ENCODE peak calls at places on chromosomes 4 and X, in nine cellular contexts. One of them, this sample, is unnamed.

GRCh38 chr4:26787461-26788340 is 72.9 kb upstream of the STIM2 start:
- DNase-seq in IMR-90: peak; percentile 76
- DNase-seq in GM23338: peak; percentile 72
- DNase-seq in OCI-LY7: peak; percentile 88
- DNase-seq in pancreas: peak; percentile 76
- DNase-seq in fibroblast of pulmonary artery: peak; percentile 59
- DNase-seq in sigmoid colon: no peak
- DNase-seq in AG10803: peak; percentile 30
- DNase-seq in hepatocyte: peak; percentile 64
- DNase-seq in this sample: peak; percentile 92

GRCh38 chrX:149145845-149146285 is 359.2 kb downstream of the IDS start:
- DNase-seq in fibroblast of pulmonary artery: no peak
- DNase-seq in GM23338: no peak
- DNase-seq in OCI-LY7: no peak
- DNase-seq in pancreas: no peak
- DNase-seq in sigmoid colon: no peak
- DNase-seq in IMR-90: no peak
- DNase-seq in AG10803: no peak
- DNase-seq in hepatocyte: no peak
- DNase-seq in this sample: no peak

GRCh38 chrX:155876704-155877103 is 4.4 kb upstream of the VAMP7 start:
- DNase-seq in IMR-90: no peak
- DNase-seq in GM23338: no peak
- DNase-seq in AG10803: no peak
- DNase-seq in OCI-LY7: peak; percentile 6
- DNase-seq in fibroblast of pulmonary artery: no peak
- DNase-seq in hepatocyte: no peak
- DNase-seq in sigmoid colon: no peak
- DNase-seq in pancreas: no peak
- DNase-seq in this sample: no peak

GRCh38 chr4:40180356-40180755 is 16.5 kb upstream of the RHOH start:
- DNase-seq in sigmoid colon: no peak
- DNase-seq in hepatocyte: no peak
- DNase-seq in fibroblast of pulmonary artery: peak; percentile 91
- DNase-seq in IMR-90: peak; percentile 88
- DNase-seq in OCI-LY7: no peak
- DNase-seq in AG10803: peak; percentile 93
- DNase-seq in pancreas: no peak
- DNase-seq in GM23338: no peak
- DNase-seq in this sample: peak; percentile 92

GRCh38 chrX:19750028-19750786 is 137.2 kb downstream of the SH3KBP1 start:
- DNase-seq in pancreas: no peak
- DNase-seq in hepatocyte: no peak
- DNase-seq in AG10803: no peak
- DNase-seq in GM23338: no peak
- DNase-seq in fibroblast of pulmonary artery: no peak
- DNase-seq in OCI-LY7: no peak
- DNase-seq in sigmoid colon: no peak
- DNase-seq in IMR-90: no peak
- DNase-seq in this sample: no peak

GRCh38 chrX:151227637-151228036 is 51.3 kb downstream of the GPR50 start:
- DNase-seq in pancreas: peak; percentile 54
- DNase-seq in GM23338: peak; percentile 44
- DNase-seq in AG10803: no peak
- DNase-seq in hepatocyte: peak; percentile 4
- DNase-seq in OCI-LY7: no peak
- DNase-seq in fibroblast of pulmonary artery: no peak
- DNase-seq in sigmoid colon: no peak
- DNase-seq in IMR-90: no peak
- DNase-seq in this sample: no peak

GRCh38 chrX:34493086-34493485 is 164.0 kb downstream of the TMEM47 start:
- DNase-seq in sigmoid colon: no peak
- DNase-seq in fibroblast of pulmonary artery: no peak
- DNase-seq in IMR-90: no peak
- DNase-seq in pancreas: no peak
- DNase-seq in AG10803: no peak
- DNase-seq in GM23338: no peak
- DNase-seq in hepatocyte: no peak
- DNase-seq in OCI-LY7: no peak
- DNase-seq in this sample: no peak

GRCh38 chrX:36868592-36868991 is 139.6 kb upstream of the FAM47C start:
- DNase-seq in pancreas: no peak
- DNase-seq in GM23338: no peak
- DNase-seq in fibroblast of pulmonary artery: no peak
- DNase-seq in sigmoid colon: no peak
- DNase-seq in OCI-LY7: no peak
- DNase-seq in IMR-90: no peak
- DNase-seq in AG10803: no peak
- DNase-seq in hepatocyte: no peak
- DNase-seq in this sample: no peak

GRCh38 chr4:114364857-114365256 is 233.8 kb upstream of the UGT8 start:
- DNase-seq in OCI-LY7: no peak
- DNase-seq in sigmoid colon: no peak
- DNase-seq in fibroblast of pulmonary artery: peak; percentile 79
- DNase-seq in AG10803: peak; percentile 92
- DNase-seq in hepatocyte: no peak
- DNase-seq in pancreas: no peak
- DNase-seq in IMR-90: peak; percentile 92
- DNase-seq in GM23338: peak; percentile 47
- DNase-seq in this sample: peak; percentile 29

GRCh38 chr4:111556141-111556781 is 589.0 kb upstream of the FAM241A start:
- DNase-seq in AG10803: peak; percentile 35
- DNase-seq in pancreas: no peak
- DNase-seq in sigmoid colon: no peak
- DNase-seq in GM23338: no peak
- DNase-seq in IMR-90: peak; percentile 65
- DNase-seq in OCI-LY7: no peak
- DNase-seq in fibroblast of pulmonary artery: no peak
- DNase-seq in hepatocyte: no peak
- DNase-seq in this sample: peak; percentile 23

DNA sequence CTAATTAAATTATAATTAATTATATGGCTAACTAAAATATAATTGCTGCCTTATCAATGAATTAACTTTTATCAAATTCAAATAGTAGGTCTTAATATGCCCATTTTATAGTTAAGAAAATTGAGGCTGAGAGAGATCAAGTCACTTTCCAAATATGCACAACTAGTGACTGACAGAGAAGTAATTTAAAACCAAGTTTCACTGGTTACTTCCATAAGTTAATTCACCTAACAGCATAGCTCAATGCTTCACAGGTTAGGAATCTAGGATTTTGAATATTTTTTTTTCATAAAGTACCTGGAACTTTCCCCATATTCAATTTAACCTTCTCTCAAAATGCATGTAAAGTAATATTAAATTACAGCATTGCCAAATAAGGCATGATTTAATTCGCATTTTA is 134.4 kb upstream of the VEGFC start:
- DNase-seq in sigmoid colon: no peak
- DNase-seq in hepatocyte: no peak
- DNase-seq in AG10803: no peak
- DNase-seq in fibroblast of pulmonary artery: no peak
- DNase-seq in OCI-LY7: no peak
- DNase-seq in pancreas: no peak
- DNase-seq in IMR-90: no peak
- DNase-seq in GM23338: no peak
- DNase-seq in this sample: no peak
- TF ChIP-seq CTCF in sigmoid colon: no peak
- TF ChIP-seq CTCF in hepatocyte: no peak
- TF ChIP-seq CTCF in AG10803: no peak
- TF ChIP-seq CTCF in fibroblast of pulmonary artery: no peak
- TF ChIP-seq CTCF in OCI-LY7: no peak
- TF ChIP-seq CTCF in pancreas: no peak
- TF ChIP-seq CTCF in IMR-90: no peak
- TF ChIP-seq CTCF in GM23338: no peak
- TF ChIP-seq CTCF in this sample: no peak

GRCh38 chr4:143381171-143382118 is 44.8 kb downstream of the GAB1 start:
- DNase-seq in hepatocyte: peak; percentile 58
- DNase-seq in pancreas: peak; percentile 65
- DNase-seq in sigmoid colon: peak; percentile 96
- DNase-seq in GM23338: peak; percentile 31
- DNase-seq in OCI-LY7: peak; percentile 80
- DNase-seq in AG10803: peak; percentile 80
- DNase-seq in IMR-90: peak; percentile 93
- DNase-seq in fibroblast of pulmonary artery: peak; percentile 90
- DNase-seq in this sample: peak; percentile 80
- H3K4me3 ChIP-seq in hepatocyte: no peak overlapping the region
- H3K4me3 ChIP-seq in pancreas: no peak overlapping the region
- H3K4me3 ChIP-seq in sigmoid colon: no peak overlapping the region
- H3K4me3 ChIP-seq in GM23338: no peak overlapping the region
- H3K4me3 ChIP-seq in OCI-LY7: peak overlapping the region; percentile 18
- H3K4me3 ChIP-seq in AG10803: no peak overlapping the region
- H3K4me3 ChIP-seq in IMR-90: no peak overlapping the region
- H3K4me3 ChIP-seq in fibroblast of pulmonary artery: no peak overlapping the region
- H3K4me3 ChIP-seq in this sample: no peak overlapping the region

GRCh38 chr4:71713611-71714203 is 70.2 kb downstream of the GC start:
- DNase-seq in AG10803: peak; percentile 72
- DNase-seq in IMR-90: peak; percentile 77
- DNase-seq in OCI-LY7: peak; percentile 39
- DNase-seq in GM23338: peak; percentile 51
- DNase-seq in hepatocyte: peak; percentile 77
- DNase-seq in pancreas: no peak
- DNase-seq in fibroblast of pulmonary artery: peak; percentile 82
- DNase-seq in sigmoid colon: no peak
- DNase-seq in this sample: peak; percentile 61
- TF ChIP-seq CTCF in AG10803: peak; percentile 74
- TF ChIP-seq CTCF in IMR-90: peak; percentile 77
- TF ChIP-seq CTCF in OCI-LY7: peak; percentile 81
- TF ChIP-seq CTCF in GM23338: peak; percentile 66
- TF ChIP-seq CTCF in hepatocyte: peak; percentile 83
- TF ChIP-seq CTCF in pancreas: peak; percentile 17
- TF ChIP-seq CTCF in fibroblast of pulmonary artery: peak; percentile 53
- TF ChIP-seq CTCF in sigmoid colon: peak; percentile 57
- TF ChIP-seq CTCF in this sample: peak; percentile 54

GRCh38 chr4:6940744-6941137 is 31.1 kb downstream of the TBC1D14 start:
- DNase-seq in hepatocyte: no peak
- DNase-seq in pancreas: no peak
- DNase-seq in OCI-LY7: no peak
- DNase-seq in AG10803: no peak
- DNase-seq in IMR-90: no peak
- DNase-seq in GM23338: no peak
- DNase-seq in sigmoid colon: no peak
- DNase-seq in fibroblast of pulmonary artery: no peak
- DNase-seq in this sample: no peak

GRCh38 chr4:6943870-6944195 is 34.2 kb downstream of the TBC1D14 start:
- DNase-seq in IMR-90: no peak
- DNase-seq in GM23338: no peak
- DNase-seq in sigmoid colon: no peak
- DNase-seq in AG10803: no peak
- DNase-seq in hepatocyte: no peak
- DNase-seq in pancreas: no peak
- DNase-seq in OCI-LY7: no peak
- DNase-seq in fibroblast of pulmonary artery: no peak
- DNase-seq in this sample: no peak

GRCh38 chr4:6943012-6943869 is 33.6 kb downstream of the TBC1D14 start:
- DNase-seq in OCI-LY7: no peak
- DNase-seq in GM23338: peak; percentile 60
- DNase-seq in pancreas: no peak
- DNase-seq in sigmoid colon: no peak
- DNase-seq in IMR-90: no peak
- DNase-seq in fibroblast of pulmonary artery: no peak
- DNase-seq in hepatocyte: no peak
- DNase-seq in AG10803: no peak
- DNase-seq in this sample: peak; percentile 23

GRCh38 chr4:6941796-6942195 is 32.2 kb downstream of the TBC1D14 start:
- DNase-seq in GM23338: no peak
- DNase-seq in sigmoid colon: no peak
- DNase-seq in AG10803: no peak
- DNase-seq in pancreas: no peak
- DNase-seq in IMR-90: no peak
- DNase-seq in fibroblast of pulmonary artery: no peak
- DNase-seq in OCI-LY7: peak; percentile 51
- DNase-seq in hepatocyte: no peak
- DNase-seq in this sample: peak; percentile 75

GRCh38 chr4:6942238-6942800 is 32.7 kb downstream of the TBC1D14 start:
- DNase-seq in IMR-90: peak; percentile 98
- DNase-seq in GM23338: no peak
- DNase-seq in pancreas: no peak
- DNase-seq in AG10803: peak; percentile 97
- DNase-seq in OCI-LY7: peak; percentile 54
- DNase-seq in hepatocyte: peak; percentile 87
- DNase-seq in fibroblast of pulmonary artery: peak; percentile 97
- DNase-seq in sigmoid colon: no peak
- DNase-seq in this sample: peak; percentile 92
- H3K4me3 ChIP-seq in IMR-90: peak overlapping the region; percentile 17
- H3K4me3 ChIP-seq in GM23338: peak overlapping the region; percentile 12
- H3K4me3 ChIP-seq in pancreas: no peak overlapping the region
- H3K4me3 ChIP-seq in AG10803: peak overlapping the region; percentile 12
- H3K4me3 ChIP-seq in OCI-LY7: peak overlapping the region; percentile 38
- H3K4me3 ChIP-seq in hepatocyte: no peak overlapping the region
- H3K4me3 ChIP-seq in fibroblast of pulmonary artery: peak overlapping the region; percentile 30
- H3K4me3 ChIP-seq in sigmoid colon: no peak overlapping the region
- H3K4me3 ChIP-seq in this sample: no peak overlapping the region

This sample was measured in epithelial cell of esophagus.